ENCODE peak calls at places on chromosome 11, in nine cellular contexts. V is fibroblast of the aortic adventitia, N is fibroblast of pulmonary artery, L is HFFc6, O is brain microvascular endothelial cell, T is transverse colon, M is neural crest cell, W is PC-9, Y is astrocyte of the spinal cord. B is an unnamed sample.

GRCh38 chr11:58097437-58097836 is 27.9 kb downstream of the OR9I1 start:
- DNase-seq in V (no peak), L (no peak), O (no peak), T (no peak), N (no peak), M (no peak), Y (no peak), W (no peak), B (no peak)

GRCh38 chr11:62880231-62880802 is 379 bp upstream of the SLC3A2 start:
- DNase-seq in W (peak), Y (peak), L (peak), M (peak), V (peak), O (peak), T (no peak), N (peak), B (peak)

GRCh38 chr11:112509300-112509699 is 248.6 kb upstream of the PLET1 start:
- DNase-seq in V (no peak), N (no peak), L (no peak), O (no peak), T (no peak), W (no peak), M (no peak), Y (no peak), B (no peak)

GRCh38 chr11:66670816-66671215 is 6.9 kb downstream of the RBM4B start:
- DNase-seq in V (no peak), T (no peak), Y (no peak), O (no peak), W (no peak), M (no peak), N (no peak), L (no peak), B (no peak)

GRCh38 chr11:131198161-131198560 is 172.3 kb upstream of the NTM start:
- DNase-seq in V (no peak), O (no peak), T (no peak), N (no peak), W (no peak), Y (no peak), L (no peak), M (no peak), B (no peak)

GRCh38 chr11:29679996-29680395 is 336.8 kb downstream of the KCNA4 start:
- DNase-seq in M (no peak), N (no peak), V (no peak), W (no peak), Y (no peak), L (no peak), T (no peak), O (no peak), B (no peak)

GRCh38 chr11:76772100-76772782 is 10.9 kb upstream of the TSKU start:
- DNase-seq in O (no peak), W (no peak), Y (no peak), N (no peak), T (no peak), L (no peak), M (no peak), V (peak), B (peak)

GRCh38 chr11:4797212-4797611 is 7.0 kb downstream of the OR52R1 start:
- DNase-seq in Y (no peak), N (no peak), O (no peak), W (no peak), L (no peak), V (no peak), M (no peak), T (no peak), B (no peak)

GRCh38 chr11:129643031-129643721 is 172.5 kb upstream of the TMEM45B start:
- DNase-seq in Y (peak), W (peak), O (peak), N (peak), L (peak), T (no peak), M (no peak), V (peak), B (peak)

DNA sequence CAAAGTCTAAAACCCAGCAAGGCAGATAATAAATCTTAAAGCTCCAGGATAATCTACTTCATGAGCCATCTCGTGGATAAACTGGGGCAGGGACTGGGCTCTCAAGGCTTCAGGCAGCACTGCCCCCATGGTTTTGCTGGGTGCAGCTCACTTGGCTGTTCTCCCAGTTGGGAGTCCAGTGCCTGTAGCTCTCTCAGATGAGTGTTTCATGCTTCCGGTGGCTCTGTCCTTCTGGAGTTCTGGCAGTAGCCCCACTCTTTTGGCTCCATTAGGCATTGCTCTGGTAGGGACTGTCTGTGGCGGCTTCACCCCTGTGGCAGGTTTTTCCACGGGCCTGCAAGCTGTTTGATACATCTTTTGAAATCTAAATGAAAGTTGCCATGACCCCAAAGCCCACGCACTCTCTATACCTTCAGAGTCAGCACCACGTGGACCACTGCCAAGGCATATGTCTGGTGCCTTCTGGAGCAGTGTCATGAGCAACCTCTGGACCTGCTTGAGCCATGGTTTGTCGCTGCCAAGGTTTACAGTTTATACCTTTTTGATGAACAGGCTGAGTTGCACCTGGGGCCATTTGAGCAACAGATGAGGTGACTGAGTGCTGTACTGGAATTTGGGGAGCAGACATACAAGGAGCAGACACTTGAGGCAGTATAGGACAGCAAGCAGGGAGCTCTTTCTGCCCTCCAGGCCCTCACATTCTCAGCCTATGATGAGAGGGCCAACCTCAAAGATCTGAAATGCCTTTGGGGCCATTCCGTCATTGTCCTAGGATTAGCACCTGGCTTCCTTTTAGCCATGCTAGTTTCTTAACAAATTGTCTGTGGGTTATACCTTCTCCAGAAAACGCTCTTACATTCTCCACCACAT is 48.6 kb downstream of the MTNR1B start:
- DNase-seq in T (no peak), M (no peak), W (no peak), N (peak), L (peak), V (peak), Y (peak), O (no peak), B (peak)
- TF ChIP-seq CTCF in T (no peak), M (no peak), W (peak), N (peak), L (peak), V (no peak), Y (peak), O (peak), B (peak)

GRCh38 chr11:114606003-114606801 is 10.6 kb upstream of the NXPE4 start:
- DNase-seq in V (peak), W (no peak), M (no peak), T (no peak), O (no peak), Y (no peak), N (peak), L (no peak), B (peak)
- TF ChIP-seq CTCF in V (no peak), W (no peak), M (no peak), T (no peak), O (no peak), Y (no peak), N (peak), L (no peak), B (peak)

GRCh38 chr11:64040684-64041267 is 5.0 kb downstream of the FLRT1 start:
- DNase-seq in M (no peak), N (no peak), T (no peak), O (no peak), Y (no peak), L (no peak), W (no peak), V (no peak), B (no peak)
- TF ChIP-seq CTCF in M (peak), N (peak), T (peak), O (peak), Y (peak), L (peak), W (peak), V (peak), B (peak)

GRCh38 chr11:128289048-128289447 is 298.3 kb downstream of the ETS1 start:
- DNase-seq in L (no peak), W (no peak), Y (no peak), N (no peak), V (no peak), M (no peak), O (no peak), T (no peak), B (no peak)
- TF ChIP-seq CTCF in L (no peak), W (no peak), Y (no peak), N (no peak), V (no peak), M (no peak), O (no peak), T (no peak), B (no peak)

DNA sequence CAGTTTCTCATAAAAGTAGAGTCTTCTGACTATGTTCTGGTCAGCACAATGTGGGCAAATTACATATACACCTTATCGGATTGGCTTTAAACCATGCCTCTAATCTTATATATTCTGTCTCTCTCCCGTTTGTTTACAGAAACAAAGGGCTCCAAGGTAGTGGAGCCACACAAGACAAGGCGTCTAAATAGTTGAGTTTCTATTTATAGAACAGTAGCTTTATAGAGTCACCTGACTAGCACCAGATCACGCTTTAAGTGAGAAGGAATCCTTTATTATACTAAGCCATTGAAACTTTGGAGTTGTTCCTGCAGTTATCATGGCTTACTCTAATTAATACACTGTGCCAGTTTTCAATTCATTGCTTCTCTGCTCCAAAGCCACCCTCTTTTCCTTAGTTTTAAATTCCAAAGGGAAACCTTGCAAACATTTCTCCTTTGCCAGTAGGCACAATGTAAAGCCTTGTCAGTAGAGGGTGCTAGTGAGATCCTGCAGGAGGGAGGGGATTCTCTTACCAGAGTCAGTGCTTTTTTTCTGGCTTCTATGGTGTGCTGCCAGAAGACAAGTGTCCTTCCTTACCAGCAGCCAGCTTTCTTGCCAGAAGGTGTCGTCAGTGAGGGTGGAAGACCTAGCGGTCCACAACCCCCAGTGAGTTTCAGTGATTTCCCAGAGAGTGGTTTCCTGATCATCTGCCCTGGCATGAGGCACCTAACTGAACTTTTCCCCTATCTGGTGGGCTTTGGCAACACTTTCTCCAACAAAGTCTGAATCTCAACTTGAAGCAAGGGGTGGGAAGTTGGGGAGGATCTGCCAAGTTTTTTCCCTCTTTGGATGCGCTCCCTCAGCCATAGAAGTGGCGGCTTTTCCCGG is 71.7 kb downstream of the RAB38 start:
- DNase-seq in W (peak), M (peak), O (peak), N (peak), V (peak), T (peak), L (peak), Y (peak), B (peak)
- TF ChIP-seq CTCF in W (peak), M (peak), O (peak), N (peak), V (peak), T (peak), L (peak), Y (peak), B (peak)

GRCh38 chr11:116895053-116895757 is 57.8 kb upstream of the APOA1 start:
- DNase-seq in N (peak), M (peak), V (no peak), W (no peak), Y (no peak), L (no peak), O (no peak), T (peak), B (peak)
- TF ChIP-seq CTCF in N (peak), M (peak), V (peak), W (no peak), Y (peak), L (peak), O (peak), T (peak), B (peak)

B was measured in choroid plexus epithelial cell.